ENCODE peak calls at places on chromosomes 3 and 15, in five cellular contexts. G, Y, R, J and H are unnamed samples.

GRCh38 chr3:57803647-57804081 is 47.6 kb downstream of the SLMAP start:
- DNase-seq in R (peak), Y (no peak), G (peak), J (peak), H (no peak)

GRCh38 chr3:1766384-1766783 is 332.3 kb upstream of the CNTN4 start:
- DNase-seq in G (no peak), J (no peak), R (no peak), Y (no peak), H (no peak)

GRCh38 chr3:109384164-109384563 is 46.8 kb upstream of the DPPA4 start:
- DNase-seq in R (no peak), J (no peak), Y (no peak), G (no peak), H (no peak)

GRCh38 chr3:112304611-112305010 is 10.6 kb upstream of the SLC9C1 start:
- DNase-seq in J (no peak), R (no peak), Y (no peak), G (peak), H (no peak)

GRCh38 chr15:81792646-81793045 is 253.2 kb downstream of the MEX3B start:
- DNase-seq in J (no peak), R (no peak), Y (no peak), G (no peak), H (no peak)

GRCh38 chr15:72934006-72934405 is 118.3 kb upstream of the NEO1 start:
- DNase-seq in R (no peak), G (peak), J (no peak), Y (no peak), H (no peak)

GRCh38 chr3:26437678-26438077 is 184.9 kb upstream of the LRRC3B start:
- DNase-seq in G (peak), Y (no peak), R (peak), J (no peak), H (no peak)

GRCh38 chr3:122416966-122417365 is 1.1 kb upstream of the WDR5B start:
- DNase-seq in G (peak), J (no peak), Y (no peak), R (peak), H (no peak)

GRCh38 chr3:79618883-79619282 is 148.9 kb downstream of the ROBO1 start:
- DNase-seq in R (no peak), G (no peak), J (no peak), Y (peak), H (no peak)

GRCh38 chr15:58447244-58448010 is 15.6 kb downstream of the LIPC start:
- DNase-seq in G (peak), Y (no peak), J (no peak), R (no peak), H (no peak)

GRCh38 chr15:90981681-90982080 is 12.7 kb downstream of the PRC1 start:
- DNase-seq in R (no peak), J (no peak), G (no peak), Y (no peak), H (no peak)

GRCh38 chr15:77440378-77440999 is 19.8 kb downstream of the HMG20A start:
- DNase-seq in G (peak), Y (no peak), J (no peak), R (peak), H (no peak)

GRCh38 chr3:126013742-126014141 is 44.8 kb downstream of the ROPN1B start:
- DNase-seq in G (no peak), Y (no peak), R (no peak), J (no peak), H (no peak)

GRCh38 chr3:129352045-129352444 is 73.4 kb downstream of the HMCES start:
- DNase-seq in G (no peak), R (no peak), Y (peak), J (no peak), H (no peak)
- TF ChIP-seq CTCF in G (no peak), R (no peak), Y (peak), J (no peak), H (no peak)

GRCh38 chr3:173275740-173276139 is 121.8 kb upstream of the NLGN1 start:
- DNase-seq in G (no peak), J (no peak), Y (peak), R (peak), H (no peak)
- TF ChIP-seq CTCF in G (no peak), J (no peak), Y (no peak), R (no peak), H (no peak)

GRCh38 chr3:147120029-147120428 is 286.3 kb downstream of the ZIC4 start:
- DNase-seq in J (no peak), G (peak), Y (no peak), R (peak), H (no peak)
- TF ChIP-seq CTCF in J (no peak), G (peak), Y (no peak), R (peak), H (peak)

GRCh38 chr3:32440481-32441350 is 49.1 kb downstream of the CMTM7 start:
- DNase-seq in Y (no peak), G (no peak), J (no peak), R (peak), H (no peak)
- TF ChIP-seq CTCF in Y (no peak), G (no peak), J (no peak), R (no peak), H (no peak)